ENCODE peak calls at places on chromosomes 6 and 20, in eight cellular contexts. F is esophagus squamous epithelium, I is posterior cingulate gyrus, R is heart left ventricle, G is AG04450, L is lower leg skin, K is left cardiac atrium, S is AG09319. M is an unnamed sample.

GRCh38 chr6:81166770-81167169 is 585.7 kb downstream of the TENT5A start:
- DNase-seq in F (no peak), I (no peak), R (no peak), G (peak; percentile 29), L (no peak), K (no peak), S (no peak), M (peak; percentile 74)

GRCh38 chr6:138442663-138443062 is 38.6 kb downstream of the HEBP2 start:
- DNase-seq in F (no peak), I (no peak), R (no peak), G (no peak), L (no peak), K (no peak), S (no peak), M (no peak)

GRCh38 chr20:54726687-54727086 is 251.3 kb downstream of the DOK5 start:
- DNase-seq in F (no peak), I (no peak), R (no peak), G (no peak), L (no peak), K (no peak), S (no peak), M (no peak)

GRCh38 chr20:17884318-17885003 is 84.1 kb downstream of the SNX5 start:
- DNase-seq in F (no peak), I (no peak), R (no peak), G (no peak), L (no peak), K (no peak), S (no peak), M (no peak)

GRCh38 chr20:48728042-48728837 is 99.6 kb downstream of the PREX1 start:
- DNase-seq in F (no peak), I (peak; percentile 81), R (no peak), G (no peak), L (no peak), K (no peak), S (no peak), M (no peak)

GRCh38 chr6:4381379-4381778 is 246.0 kb upstream of the ECI2 start:
- DNase-seq in F (no peak), I (no peak), R (no peak), G (no peak), L (no peak), K (no peak), S (no peak), M (no peak)

GRCh38 chr6:142545147-142545546 is 243.3 kb downstream of the ADGRG6 start:
- DNase-seq in F (no peak), I (no peak), R (no peak), G (no peak), L (no peak), K (no peak), S (no peak), M (no peak)

GRCh38 chr6:167676666-167677421 is 149.9 kb upstream of the AFDN start:
- DNase-seq in F (no peak), I (no peak), R (peak; percentile 70), G (no peak), L (no peak), K (no peak), S (no peak), M (no peak)

GRCh38 chr6:111725446-111726112 is 119.9 kb upstream of the TRAF3IP2 start:
- DNase-seq in F (no peak), I (no peak), R (no peak), G (no peak), L (no peak), K (no peak), S (no peak), M (no peak)

GRCh38 chr20:24470031-24470781 is 777 bp downstream of the SYNDIG1 start:
- DNase-seq in F (no peak), I (peak; percentile 37), R (no peak), G (no peak), L (no peak), K (no peak), S (no peak), M (no peak)

GRCh38 chr6:79469381-79470246 is 67.6 kb downstream of the LCA5 start:
- DNase-seq in F (no peak), I (no peak), R (no peak), G (no peak), L (no peak), K (no peak), S (no peak), M (no peak)

GRCh38 chr6:78810146-78810545 is 57.2 kb upstream of the IRAK1BP1 start:
- DNase-seq in F (no peak), I (no peak), R (no peak), G (peak; percentile 4), L (no peak), K (no peak), S (peak; percentile 1), M (peak; percentile 18)

GRCh38 chr6:169199625-169200335 is 53.9 kb downstream of the THBS2 start:
- DNase-seq in F (no peak), I (no peak), R (no peak), G (no peak), L (no peak), K (no peak), S (no peak), M (no peak)

GRCh38 chr6:95431637-95432228 is 145.6 kb upstream of the MANEA start:
- DNase-seq in F (no peak), I (peak; percentile 25), R (no peak), G (peak; percentile 3), L (no peak), K (peak; percentile 22), S (no peak), M (peak; percentile 34)

GRCh38 chr20:23752481-23753193 is 1.9 kb upstream of the CST1 start:
- DNase-seq in F (no peak), I (no peak), R (no peak), G (no peak), L (no peak), K (no peak), S (no peak), M (no peak)

GRCh38 chr6:63805808-63806572 is 170.4 kb downstream of the PHF3 start:
- DNase-seq in F (no peak), I (no peak), R (no peak), G (peak; percentile 78), L (no peak), K (no peak), S (peak; percentile 52), M (peak; percentile 79)

GRCh38 chr20:32418376-32418775 is 60.2 kb downstream of the ASXL1 start:
- DNase-seq in F (no peak), I (no peak), R (no peak), G (no peak), L (no peak), K (no peak), S (no peak), M (no peak)

GRCh38 chr20:50130346-50130703 is 17.4 kb upstream of the UBE2V1 start:
- DNase-seq in F (no peak), I (no peak), R (no peak), G (no peak), L (no peak), K (no peak), S (no peak), M (no peak)

GRCh38 chr6:131954775-131955107 is 3.6 kb upstream of the CCN2 start:
- DNase-seq in F (no peak), I (no peak), R (peak; percentile 34), G (peak; percentile 99), L (no peak), K (peak; percentile 56), S (no peak), M (peak; percentile 99)

GRCh38 chr6:109458774-109459531 is 3.4 kb upstream of the MICAL1 start:
- DNase-seq in F (no peak), I (no peak), R (no peak), G (no peak), L (no peak), K (no peak), S (no peak), M (no peak)

GRCh38 chr20:52494244-52494643 is 302.7 kb upstream of the ZFP64 start:
- DNase-seq in F (no peak), I (no peak), R (no peak), G (peak; percentile 79), L (no peak), K (peak; percentile 29), S (peak; percentile 69), M (peak; percentile 4)

GRCh38 chr6:130423044-130423443 is 57.2 kb downstream of the TMEM200A start:
- DNase-seq in F (no peak), I (no peak), R (no peak), G (no peak), L (no peak), K (no peak), S (no peak), M (no peak)

GRCh38 chr6:32432050-32432450 is 7.6 kb upstream of the HLA-DRA start:
- DNase-seq in F (no peak), I (no peak), R (no peak), G (no peak), L (no peak), K (no peak), S (no peak), M (peak; percentile 8)

GRCh38 chr6:161236091-161236633 is 37.7 kb downstream of the AGPAT4 start:
- DNase-seq in F (no peak), I (no peak), R (no peak), G (no peak), L (no peak), K (no peak), S (no peak), M (no peak)

GRCh38 chr6:159184559-159184958 is 15.4 kb downstream of the FNDC1 start:
- DNase-seq in F (no peak), I (no peak), R (no peak), G (no peak), L (no peak), K (no peak), S (no peak), M (peak; percentile 62)

GRCh38 chr6:46466570-46466969 is 24.7 kb downstream of the RCAN2 start:
- DNase-seq in F (no peak), I (no peak), R (no peak), G (no peak), L (no peak), K (no peak), S (no peak), M (no peak)

GRCh38 chr6:104473021-104473429 is 386.7 kb downstream of the HACE1 start:
- DNase-seq in F (no peak), I (no peak), R (no peak), G (no peak), L (no peak), K (no peak), S (no peak), M (no peak)

GRCh38 chr6:5638666-5639065 is 368.1 kb downstream of the NRN1 start:
- DNase-seq in F (no peak), I (peak; percentile 50), R (peak; percentile 83), G (no peak), L (no peak), K (peak; percentile 34), S (no peak), M (no peak)

GRCh38 chr20:50439539-50440453 is 70.4 kb upstream of the PTPN1 start:
- DNase-seq in F (no peak), I (no peak), R (no peak), G (no peak), L (no peak), K (no peak), S (no peak), M (no peak)

GRCh38 chr20:62181808-62182207 is 1.0 kb upstream of the MTG2 start:
- DNase-seq in F (no peak), I (no peak), R (no peak), G (no peak), L (no peak), K (no peak), S (no peak), M (no peak)

GRCh38 chr6:30614044-30614842 is 2.8 kb downstream of the PPP1R10 start:
- DNase-seq in F (no peak), I (no peak), R (no peak), G (no peak), L (no peak), K (no peak), S (no peak), M (no peak)